ENCODE peak calls at places on chromosomes 7 and 10, in seven cellular contexts. T is fibroblast of mammary gland, Y is NB4, Q is hepatocyte, C is HCT116, H is lung, W is fibroblast of lung. M is an unnamed sample.
A peak's percentile ranks its signal among the peaks of the same experiment; 100 is the strongest.

GRCh38 chr10:76303682-76304316 is 872.4 kb downstream of the LRMDA start:
- DNase-seq in Y (peak; percentile 80), H (peak; percentile 73), W (peak; percentile 82), Q (peak; percentile 89), C (peak; percentile 28), T (peak; percentile 84), M (peak; percentile 80)

GRCh38 chr7:5183155-5183554 is 6.9 kb upstream of the WIPI2 start:
- DNase-seq in T (no peak), Y (no peak), Q (no peak), W (no peak), H (no peak), C (no peak), M (no peak)

GRCh38 chr10:37754538-37755323 is 102.7 kb downstream of the ZNF248 start:
- DNase-seq in Q (no peak), T (peak; percentile 6), W (no peak), Y (peak; percentile 98), H (no peak), C (peak; percentile 7), M (no peak)

GRCh38 chr7:133807610-133808543 is 319.3 kb upstream of the LRGUK start:
- DNase-seq in Q (no peak), W (no peak), C (no peak), T (no peak), Y (no peak), H (no peak), M (no peak)

GRCh38 chr10:131257027-131257426 is 54.5 kb downstream of the TCERG1L start:
- DNase-seq in C (no peak), T (no peak), H (no peak), Y (no peak), W (no peak), Q (no peak), M (no peak)

GRCh38 chr7:80883188-80884025 is 35.4 kb downstream of the SEMA3C start:
- DNase-seq in H (no peak), Q (peak; percentile 64), T (peak; percentile 99), Y (no peak), C (peak; percentile 98), W (peak; percentile 99), M (no peak)

GRCh38 chr7:11650030-11650429 is 182.0 kb downstream of the THSD7A start:
- DNase-seq in W (peak; percentile 27), T (peak; percentile 41), Y (no peak), Q (no peak), C (no peak), H (no peak), M (no peak)

GRCh38 chr10:131859341-131860020 is 41.3 kb upstream of the PPP2R2D start:
- DNase-seq in Y (no peak), Q (no peak), T (no peak), C (no peak), H (no peak), W (no peak), M (no peak)

GRCh38 chr10:71970331-71970730 is 6.1 kb downstream of the CHST3 start:
- DNase-seq in W (no peak), C (no peak), T (no peak), Y (peak; percentile 33), H (no peak), Q (no peak), M (no peak)

GRCh38 chr10:79943871-79944270 is 5.0 kb downstream of the SFTPD start:
- DNase-seq in H (no peak), C (no peak), W (no peak), Q (no peak), T (no peak), Y (no peak), M (peak; percentile 52)

GRCh38 chr7:150739045-150739432 is 1.8 kb downstream of the GIMAP5 start:
- DNase-seq in T (peak; percentile 16), C (no peak), W (no peak), Y (peak; percentile 20), Q (no peak), H (no peak), M (no peak)
- TF ChIP-seq CTCF in T (no peak), C (peak; percentile 32), W (no peak), Y (peak; percentile 12), Q (peak; percentile 16), H (no peak), M (peak; percentile 62)

GRCh38 chr7:148214101-148214500 is 376.5 kb upstream of the C7orf33 start:
- DNase-seq in H (no peak), T (no peak), Q (no peak), W (no peak), Y (no peak), C (no peak), M (no peak)
- TF ChIP-seq CTCF in H (no peak), T (no peak), Q (no peak), W (no peak), Y (no peak), C (no peak), M (no peak)

GRCh38 chr7:158280467-158281154 is 307.0 kb downstream of the PTPRN2 start:
- DNase-seq in T (no peak), C (no peak), Y (no peak), Q (no peak), W (no peak), H (no peak), M (no peak)

GRCh38 chr7:158281441-158281840 is 306.2 kb downstream of the PTPRN2 start:
- DNase-seq in T (no peak), W (no peak), H (no peak), Y (no peak), Q (no peak), C (no peak), M (no peak)

GRCh38 chr7:158283016-158283974 is 304.3 kb downstream of the PTPRN2 start:
- DNase-seq in H (no peak), Y (no peak), Q (no peak), T (no peak), W (no peak), C (no peak), M (no peak)

GRCh38 chr7:158284121-158284520 is 303.5 kb downstream of the PTPRN2 start:
- DNase-seq in Y (no peak), C (no peak), T (no peak), W (no peak), Q (no peak), H (no peak), M (no peak)

DNA sequence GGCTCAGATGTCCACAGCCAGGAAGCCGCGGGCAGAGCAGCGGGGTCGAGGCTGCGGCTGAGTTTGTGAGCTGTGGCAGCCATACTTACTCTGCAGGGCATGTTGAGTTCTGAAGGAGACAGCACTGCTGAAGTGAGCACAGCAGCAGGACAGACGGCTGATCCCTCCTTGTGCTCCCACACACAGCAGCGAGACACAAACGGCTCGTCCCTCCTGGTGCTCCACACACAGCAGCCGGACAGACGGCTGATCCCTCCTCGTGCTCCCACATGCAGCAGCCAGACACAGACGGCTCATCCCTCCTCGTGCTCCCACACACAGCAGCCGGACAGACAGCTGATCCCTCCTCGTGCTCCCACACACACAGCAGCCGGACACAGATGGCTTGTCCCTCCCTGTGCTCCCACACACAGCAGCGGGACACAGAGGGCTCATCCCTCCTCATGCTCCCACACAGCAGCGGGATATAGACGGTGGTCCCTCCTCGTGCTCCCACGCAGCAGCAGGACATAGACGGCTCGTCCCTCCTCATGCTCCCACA is 305.1 kb downstream of the PTPRN2 start:
- DNase-seq in T (no peak), H (no peak), Q (no peak), W (no peak), Y (no peak), C (no peak), M (no peak)
- TF ChIP-seq CTCF in T (no peak), H (no peak), Q (no peak), W (no peak), Y (no peak), C (no peak), M (no peak)

GRCh38 chr10:30493609-30494530 is 59.9 kb downstream of the MAP3K8 start:
- DNase-seq in W (peak; percentile 57), C (no peak), T (peak; percentile 85), H (peak; percentile 45), Y (peak; percentile 88), Q (no peak), M (peak; percentile 82)
- TF ChIP-seq CTCF in W (no peak), C (peak; percentile 46), T (no peak), H (no peak), Y (peak; percentile 10), Q (no peak), M (no peak)

GRCh38 chr7:73737491-73738219 is 947 bp downstream of the ABHD11 start:
- DNase-seq in W (no peak), Q (no peak), Y (no peak), T (no peak), C (no peak), H (no peak), M (no peak)

GRCh38 chr7:73739387-73739767 is 775 bp upstream of the ABHD11 start:
- DNase-seq in Q (no peak), Y (no peak), H (no peak), C (no peak), W (no peak), T (no peak), M (no peak)

GRCh38 chr7:73738220-73738611 is 386 bp downstream of the ABHD11 start:
- DNase-seq in Q (peak; percentile 84), T (peak; percentile 35), Y (peak; percentile 80), C (no peak), W (peak; percentile 38), H (peak; percentile 64), M (no peak)

GRCh38 chr7:73740212-73740611 is 1.6 kb upstream of the ABHD11 start:
- DNase-seq in W (no peak), T (no peak), Q (no peak), Y (no peak), H (no peak), C (no peak), M (no peak)

GRCh38 chr7:73738612-73739386 is at the start of gene ABHD11:
- DNase-seq in H (peak; percentile 98), W (peak; percentile 92), C (peak; percentile 95), Y (peak; percentile 98), Q (peak; percentile 99), T (peak; percentile 91), M (peak; percentile 98)
- TF ChIP-seq CTCF in H (no peak), W (no peak), C (no peak), Y (no peak), Q (no peak), T (no peak), M (no peak)

M was measured in right atrium auricular region.